ENCODE peak calls at places on chromosomes 16 and 17, in seven cellular contexts. One of them, this sample, is unnamed.

GRCh38 chr17:75872434-75873351 is 5.7 kb downstream of the TRIM47 start:
- DNase-seq in esophagus muscularis mucosa: peak
- DNase-seq in CD8-positive, alpha-beta T cell: peak
- DNase-seq in thoracic aorta: no peak
- DNase-seq in lung: peak
- DNase-seq in fibroblast of lung: peak
- DNase-seq in transverse colon: peak
- DNase-seq in this sample: peak

GRCh38 chr16:75319513-75320401 is 68.3 kb upstream of the BCAR1 start:
- DNase-seq in transverse colon: no peak
- DNase-seq in esophagus muscularis mucosa: no peak
- DNase-seq in thoracic aorta: no peak
- DNase-seq in fibroblast of lung: peak
- DNase-seq in CD8-positive, alpha-beta T cell: no peak
- DNase-seq in lung: no peak
- DNase-seq in this sample: no peak

GRCh38 chr16:57485916-57486857 is at the start of gene DOK4:
- DNase-seq in thoracic aorta: no peak
- DNase-seq in CD8-positive, alpha-beta T cell: peak
- DNase-seq in lung: peak
- DNase-seq in esophagus muscularis mucosa: no peak
- DNase-seq in fibroblast of lung: peak
- DNase-seq in transverse colon: peak
- DNase-seq in this sample: no peak

GRCh38 chr17:17152385-17152784 is 53.7 kb downstream of the PLD6 start:
- DNase-seq in esophagus muscularis mucosa: no peak
- DNase-seq in transverse colon: no peak
- DNase-seq in lung: peak
- DNase-seq in thoracic aorta: no peak
- DNase-seq in fibroblast of lung: peak
- DNase-seq in CD8-positive, alpha-beta T cell: no peak
- DNase-seq in this sample: peak

GRCh38 chr16:72996291-72997062 is 51.5 kb downstream of the ZFHX3 start:
- DNase-seq in CD8-positive, alpha-beta T cell: no peak
- DNase-seq in esophagus muscularis mucosa: no peak
- DNase-seq in thoracic aorta: no peak
- DNase-seq in transverse colon: peak
- DNase-seq in lung: no peak
- DNase-seq in fibroblast of lung: no peak
- DNase-seq in this sample: no peak

GRCh38 chr17:61813211-61813610 is 50.1 kb downstream of the BRIP1 start:
- DNase-seq in CD8-positive, alpha-beta T cell: no peak
- DNase-seq in esophagus muscularis mucosa: no peak
- DNase-seq in thoracic aorta: no peak
- DNase-seq in fibroblast of lung: peak
- DNase-seq in transverse colon: no peak
- DNase-seq in lung: no peak
- DNase-seq in this sample: no peak

GRCh38 chr17:14197582-14197981 is 39.1 kb downstream of the CDRT15 start:
- DNase-seq in lung: no peak
- DNase-seq in esophagus muscularis mucosa: no peak
- DNase-seq in thoracic aorta: no peak
- DNase-seq in fibroblast of lung: no peak
- DNase-seq in transverse colon: peak
- DNase-seq in CD8-positive, alpha-beta T cell: peak
- DNase-seq in this sample: no peak

GRCh38 chr16:55534773-55535172 is 25.9 kb downstream of the LPCAT2 start:
- DNase-seq in transverse colon: no peak
- DNase-seq in fibroblast of lung: no peak
- DNase-seq in esophagus muscularis mucosa: no peak
- DNase-seq in CD8-positive, alpha-beta T cell: no peak
- DNase-seq in thoracic aorta: no peak
- DNase-seq in lung: no peak
- DNase-seq in this sample: no peak

DNA sequence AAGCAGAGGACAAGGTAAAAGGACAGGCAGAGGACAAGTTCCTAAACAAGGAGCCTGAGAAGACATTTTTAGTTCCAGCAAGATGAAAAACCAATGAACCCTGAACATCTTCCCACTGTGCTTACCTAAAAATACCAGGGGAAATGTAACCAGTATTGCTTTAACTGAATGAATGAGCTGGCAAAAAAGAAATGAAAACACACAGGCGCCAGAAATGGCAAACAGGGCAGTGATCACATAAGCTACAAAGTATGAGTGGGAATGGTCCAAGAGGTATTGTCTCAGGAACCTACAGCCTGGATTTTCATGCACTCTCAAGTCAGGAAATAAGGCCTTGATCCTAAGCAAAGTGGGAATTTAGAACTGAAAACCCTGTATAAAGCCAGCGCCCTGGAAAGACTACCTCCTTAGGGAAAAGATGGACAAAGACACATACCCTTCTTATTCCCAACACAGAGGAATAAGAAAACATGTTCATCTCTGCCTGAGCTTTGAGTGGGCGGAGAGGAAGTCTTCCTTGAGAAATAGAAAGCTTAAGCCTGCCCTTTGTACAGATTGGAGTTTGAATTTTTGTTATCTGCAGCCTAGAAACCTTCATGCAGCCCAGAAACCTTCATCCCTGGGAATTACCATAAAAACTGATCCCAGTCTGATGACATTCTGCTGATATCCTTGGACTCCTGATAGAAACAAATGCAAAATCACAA is 2.1 kb downstream of the CMTM2 start:
- DNase-seq in CD8-positive, alpha-beta T cell: no peak
- DNase-seq in fibroblast of lung: peak
- DNase-seq in lung: no peak
- DNase-seq in esophagus muscularis mucosa: peak
- DNase-seq in transverse colon: no peak
- DNase-seq in thoracic aorta: no peak
- DNase-seq in this sample: no peak
- H3K27ac ChIP-seq in CD8-positive, alpha-beta T cell: no peak
- H3K27ac ChIP-seq in fibroblast of lung: no peak
- H3K27ac ChIP-seq in lung: no peak
- H3K27ac ChIP-seq in esophagus muscularis mucosa: no peak
- H3K27ac ChIP-seq in transverse colon: no peak
- H3K27ac ChIP-seq in thoracic aorta: peak
- H3K27ac ChIP-seq in this sample: no peak

GRCh38 chr16:14125708-14126107 is 54.6 kb downstream of the MRTFB start:
- DNase-seq in fibroblast of lung: peak
- DNase-seq in CD8-positive, alpha-beta T cell: no peak
- DNase-seq in transverse colon: no peak
- DNase-seq in thoracic aorta: no peak
- DNase-seq in lung: no peak
- DNase-seq in esophagus muscularis mucosa: no peak
- DNase-seq in this sample: no peak

GRCh38 chr16:14125030-14125681 is 54.0 kb downstream of the MRTFB start:
- DNase-seq in thoracic aorta: no peak
- DNase-seq in CD8-positive, alpha-beta T cell: no peak
- DNase-seq in transverse colon: no peak
- DNase-seq in esophagus muscularis mucosa: no peak
- DNase-seq in lung: no peak
- DNase-seq in fibroblast of lung: no peak
- DNase-seq in this sample: no peak

GRCh38 chr16:14131774-14132695 is 60.9 kb downstream of the MRTFB start:
- DNase-seq in CD8-positive, alpha-beta T cell: no peak
- DNase-seq in lung: no peak
- DNase-seq in esophagus muscularis mucosa: no peak
- DNase-seq in transverse colon: no peak
- DNase-seq in thoracic aorta: no peak
- DNase-seq in fibroblast of lung: peak
- DNase-seq in this sample: no peak

GRCh38 chr16:14129502-14129901 is 58.4 kb downstream of the MRTFB start:
- DNase-seq in transverse colon: no peak
- DNase-seq in thoracic aorta: no peak
- DNase-seq in esophagus muscularis mucosa: no peak
- DNase-seq in lung: no peak
- DNase-seq in CD8-positive, alpha-beta T cell: no peak
- DNase-seq in fibroblast of lung: no peak
- DNase-seq in this sample: no peak

DNA sequence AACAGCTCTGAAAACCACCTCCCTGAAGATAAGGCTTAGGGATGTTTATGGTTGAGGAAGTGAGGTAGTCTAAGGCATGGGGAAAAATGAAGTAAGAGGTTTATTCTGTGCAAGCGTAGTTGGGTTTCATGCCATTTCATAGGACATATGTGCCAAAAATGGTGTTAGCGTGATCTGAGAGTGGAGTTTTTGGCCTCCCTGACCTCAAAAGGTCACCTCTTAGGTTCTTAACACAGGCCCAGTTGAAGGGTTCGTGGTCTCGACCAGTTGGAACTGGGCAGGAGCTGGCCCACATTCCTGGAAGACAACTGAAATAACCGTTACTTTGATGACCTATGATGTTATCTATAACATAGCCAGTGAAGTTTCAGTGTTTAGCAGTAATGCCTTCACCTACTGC is 57.0 kb downstream of the MRTFB start:
- DNase-seq in CD8-positive, alpha-beta T cell: no peak
- DNase-seq in esophagus muscularis mucosa: no peak
- DNase-seq in lung: no peak
- DNase-seq in thoracic aorta: no peak
- DNase-seq in transverse colon: no peak
- DNase-seq in fibroblast of lung: no peak
- DNase-seq in this sample: no peak
- H3K4me3 ChIP-seq in CD8-positive, alpha-beta T cell: no peak
- H3K4me3 ChIP-seq in esophagus muscularis mucosa: no peak
- H3K4me3 ChIP-seq in lung: no peak
- H3K4me3 ChIP-seq in thoracic aorta: no peak
- H3K4me3 ChIP-seq in transverse colon: no peak
- H3K4me3 ChIP-seq in fibroblast of lung: no peak
- H3K4me3 ChIP-seq in this sample: no peak

GRCh38 chr16:68234188-68235104 is 1.5 kb downstream of the ESRP2 start:
- DNase-seq in transverse colon: peak
- DNase-seq in thoracic aorta: no peak
- DNase-seq in CD8-positive, alpha-beta T cell: no peak
- DNase-seq in esophagus muscularis mucosa: no peak
- DNase-seq in lung: peak
- DNase-seq in fibroblast of lung: no peak
- DNase-seq in this sample: no peak

GRCh38 chr16:68232335-68232734 is 3.6 kb downstream of the ESRP2 start:
- DNase-seq in CD8-positive, alpha-beta T cell: no peak
- DNase-seq in esophagus muscularis mucosa: no peak
- DNase-seq in fibroblast of lung: no peak
- DNase-seq in lung: no peak
- DNase-seq in transverse colon: no peak
- DNase-seq in thoracic aorta: no peak
- DNase-seq in this sample: no peak

GRCh38 chr16:68233085-68233834 is 2.7 kb downstream of the ESRP2 start:
- DNase-seq in CD8-positive, alpha-beta T cell: no peak
- DNase-seq in fibroblast of lung: no peak
- DNase-seq in esophagus muscularis mucosa: no peak
- DNase-seq in transverse colon: no peak
- DNase-seq in lung: no peak
- DNase-seq in thoracic aorta: no peak
- DNase-seq in this sample: no peak

GRCh38 chr16:68235105-68235881 is 634 bp downstream of the ESRP2 start:
- DNase-seq in esophagus muscularis mucosa: no peak
- DNase-seq in thoracic aorta: no peak
- DNase-seq in fibroblast of lung: no peak
- DNase-seq in lung: no peak
- DNase-seq in transverse colon: peak
- DNase-seq in CD8-positive, alpha-beta T cell: peak
- DNase-seq in this sample: no peak

DNA sequence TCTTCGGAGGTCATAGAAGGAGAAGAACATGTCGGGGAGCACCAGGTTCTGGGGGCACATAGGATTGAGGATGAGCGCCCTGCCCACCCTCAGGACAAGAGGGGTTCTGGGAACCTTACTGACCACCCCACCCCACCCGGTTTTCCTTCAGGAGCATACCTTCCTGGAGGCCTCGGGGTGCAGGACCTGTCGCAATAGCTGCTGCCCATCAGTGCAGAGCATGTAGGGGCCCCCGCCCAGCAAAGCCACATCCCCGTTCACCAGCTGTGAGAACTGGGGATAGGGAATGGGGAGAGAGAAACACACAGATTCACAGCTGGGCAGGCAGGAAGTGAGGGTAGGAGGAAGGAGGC is 2.1 kb downstream of the ESRP2 start:
- DNase-seq in lung: no peak
- DNase-seq in fibroblast of lung: no peak
- DNase-seq in thoracic aorta: no peak
- DNase-seq in esophagus muscularis mucosa: no peak
- DNase-seq in CD8-positive, alpha-beta T cell: no peak
- DNase-seq in transverse colon: no peak
- DNase-seq in this sample: no peak
- H3K27ac ChIP-seq in lung: peak
- H3K27ac ChIP-seq in fibroblast of lung: no peak
- H3K27ac ChIP-seq in thoracic aorta: peak
- H3K27ac ChIP-seq in esophagus muscularis mucosa: no peak
- H3K27ac ChIP-seq in CD8-positive, alpha-beta T cell: no peak
- H3K27ac ChIP-seq in transverse colon: peak
- H3K27ac ChIP-seq in this sample: no peak

GRCh38 chr17:64176556-64176955 is 46.6 kb upstream of the ERN1 start:
- DNase-seq in esophagus muscularis mucosa: no peak
- DNase-seq in transverse colon: no peak
- DNase-seq in lung: no peak
- DNase-seq in thoracic aorta: no peak
- DNase-seq in CD8-positive, alpha-beta T cell: no peak
- DNase-seq in fibroblast of lung: no peak
- DNase-seq in this sample: no peak

GRCh38 chr17:64180674-64181073 is 50.7 kb upstream of the ERN1 start:
- DNase-seq in lung: no peak
- DNase-seq in fibroblast of lung: no peak
- DNase-seq in transverse colon: peak
- DNase-seq in esophagus muscularis mucosa: no peak
- DNase-seq in thoracic aorta: no peak
- DNase-seq in CD8-positive, alpha-beta T cell: no peak
- DNase-seq in this sample: no peak

GRCh38 chr17:64180089-64180488 is 50.1 kb upstream of the ERN1 start:
- DNase-seq in fibroblast of lung: no peak
- DNase-seq in CD8-positive, alpha-beta T cell: no peak
- DNase-seq in thoracic aorta: no peak
- DNase-seq in lung: no peak
- DNase-seq in esophagus muscularis mucosa: no peak
- DNase-seq in transverse colon: no peak
- DNase-seq in this sample: no peak

GRCh38 chr17:64177346-64178010 is 47.5 kb upstream of the ERN1 start:
- DNase-seq in esophagus muscularis mucosa: no peak
- DNase-seq in fibroblast of lung: no peak
- DNase-seq in CD8-positive, alpha-beta T cell: no peak
- DNase-seq in lung: no peak
- DNase-seq in thoracic aorta: no peak
- DNase-seq in transverse colon: no peak
- DNase-seq in this sample: no peak

DNA sequence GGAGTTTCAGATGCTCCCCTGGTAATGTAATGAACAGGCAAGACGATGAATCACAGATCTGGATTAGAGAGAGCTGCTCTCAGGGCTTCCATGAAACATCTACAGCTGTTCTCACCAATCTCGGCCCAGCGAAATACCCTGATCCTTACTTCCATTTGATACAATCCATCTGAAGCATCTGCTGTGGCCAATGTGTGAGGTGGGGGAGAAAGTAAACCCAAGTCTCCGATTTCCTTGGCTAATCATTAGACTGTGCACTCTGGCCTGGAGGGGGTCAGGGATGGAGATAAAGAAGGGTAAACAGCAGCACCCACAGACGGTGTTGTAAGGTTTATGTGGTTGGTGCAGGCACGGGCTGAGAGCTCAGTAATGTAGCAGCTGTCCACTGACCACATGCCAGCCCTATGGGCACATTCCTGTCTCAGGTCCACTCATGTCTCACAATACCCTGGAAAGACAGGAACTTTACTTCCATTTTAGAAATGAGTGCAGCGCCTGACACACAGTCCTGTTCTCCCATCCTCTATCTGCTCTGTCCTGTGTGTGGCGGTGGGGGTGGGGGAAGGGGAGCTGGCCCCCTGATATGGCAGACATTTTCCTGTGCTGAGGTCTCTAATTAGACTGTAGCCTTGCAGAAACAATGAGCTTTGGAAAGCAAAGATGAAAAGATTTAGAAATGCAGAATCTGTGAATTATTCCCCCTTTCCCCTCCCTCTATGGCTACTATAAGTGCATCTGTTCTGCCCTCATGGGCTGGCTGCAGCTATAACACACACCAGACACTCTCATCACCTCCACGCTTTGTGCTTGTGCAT is 48.3 kb upstream of the ERN1 start:
- DNase-seq in fibroblast of lung: peak
- DNase-seq in CD8-positive, alpha-beta T cell: no peak
- DNase-seq in esophagus muscularis mucosa: no peak
- DNase-seq in transverse colon: no peak
- DNase-seq in lung: no peak
- DNase-seq in thoracic aorta: no peak
- DNase-seq in this sample: no peak
- H3K4me3 ChIP-seq in fibroblast of lung: no peak
- H3K4me3 ChIP-seq in CD8-positive, alpha-beta T cell: no peak
- H3K4me3 ChIP-seq in esophagus muscularis mucosa: no peak
- H3K4me3 ChIP-seq in transverse colon: no peak
- H3K4me3 ChIP-seq in lung: no peak
- H3K4me3 ChIP-seq in thoracic aorta: no peak
- H3K4me3 ChIP-seq in this sample: no peak

This sample was measured in right atrium auricular region.